ENCODE peak calls at places on chromosomes 11 and 22, in six cellular contexts. C, L, W, A, U and E are unnamed samples.

GRCh38 chr11:58216476-58216875 is 4.0 kb downstream of the OR1S1 start:
- DNase-seq in U (no peak), C (no peak), A (no peak), L (no peak), W (no peak), E (no peak)

GRCh38 chr22:39528681-39529486 is 3.7 kb downstream of the RPS19BP1 start:
- DNase-seq in A (peak; percentile 79), U (peak; percentile 98), W (peak; percentile 74), L (peak; percentile 95), C (peak; percentile 71), E (no peak)

GRCh38 chr11:20250644-20251247 is 90.5 kb upstream of the DBX1 start:
- DNase-seq in U (no peak), L (no peak), A (no peak), W (no peak), C (no peak), E (no peak)

GRCh38 chr11:35237860-35238715 is 99.1 kb downstream of the CD44 start:
- DNase-seq in U (no peak), W (no peak), A (no peak), L (no peak), C (peak; percentile 41), E (no peak)

GRCh38 chr11:73961321-73961720 is 10.5 kb downstream of the DNAJB13 start:
- DNase-seq in U (no peak), W (no peak), C (peak; percentile 44), A (no peak), L (no peak), E (no peak)

GRCh38 chr22:37242395-37242918 is 1.6 kb downstream of the RAC2 start:
- DNase-seq in A (no peak), W (no peak), L (peak; percentile 85), U (peak; percentile 92), C (peak; percentile 67), E (no peak)

GRCh38 chr22:36374603-36375024 is 13.2 kb downstream of the MYH9 start:
- DNase-seq in A (no peak), U (no peak), L (no peak), W (no peak), C (peak; percentile 96), E (no peak)

GRCh38 chr22:42270178-42270511 is 308 bp downstream of the TCF20 start:
- DNase-seq in A (no peak), C (no peak), U (no peak), L (no peak), W (no peak), E (no peak)

GRCh38 chr11:130071211-130071712 is 1.6 kb downstream of the APLP2 start:
- DNase-seq in U (no peak), L (no peak), A (no peak), W (no peak), C (peak; percentile 65), E (no peak)

GRCh38 chr11:27451528-27451927 is 21.1 kb downstream of the LGR4 start:
- DNase-seq in U (no peak), A (no peak), W (no peak), C (no peak), L (no peak), E (no peak)

GRCh38 chr22:19149047-19149883 is 827 bp downstream of the GSC2 start:
- DNase-seq in U (no peak), A (no peak), L (peak; percentile 61), C (no peak), W (no peak), E (no peak)

GRCh38 chr11:67274768-67275605 is 8.7 kb downstream of the GRK2 start:
- DNase-seq in L (peak; percentile 69), C (no peak), A (no peak), W (no peak), U (peak; percentile 84), E (no peak)

GRCh38 chr11:118448294-118448693 is 12.0 kb downstream of the KMT2A start:
- DNase-seq in A (no peak), L (no peak), C (peak; percentile 58), U (no peak), W (no peak), E (no peak)

GRCh38 chr11:68841718-68842426 is at the start of gene CPT1A:
- DNase-seq in W (peak; percentile 11), C (no peak), A (no peak), U (peak; percentile 95), L (peak; percentile 92), E (no peak)

GRCh38 chr22:38479096-38479840 is 11.4 kb downstream of the KDELR3 start:
- DNase-seq in U (no peak), C (no peak), A (no peak), W (no peak), L (no peak), E (no peak)

GRCh38 chr11:115379528-115379927 is 124.7 kb downstream of the CADM1 start:
- DNase-seq in L (no peak), A (no peak), W (no peak), C (no peak), U (no peak), E (no peak)

GRCh38 chr22:39155421-39155820 is 2.9 kb upstream of the CBX7 start:
- DNase-seq in A (no peak), W (no peak), C (no peak), L (no peak), U (no peak), E (no peak)

GRCh38 chr22:44331881-44332714 is 19.3 kb upstream of the SHISAL1 start:
- DNase-seq in U (no peak), C (no peak), W (no peak), A (no peak), L (no peak), E (no peak)

GRCh38 chr11:15698855-15699254 is 584.1 kb downstream of the INSC start:
- DNase-seq in W (no peak), C (no peak), U (no peak), A (no peak), L (no peak), E (peak; percentile 79)
- H3K4me3 ChIP-seq in W (no peak overlapping the region), C (no peak overlapping the region), U (no peak overlapping the region), A (no peak overlapping the region), L (no peak overlapping the region), E (no peak overlapping the region)

GRCh38 chr11:107018902-107019493 is 722 bp upstream of the GUCY1A2 start:
- DNase-seq in A (no peak), L (peak; percentile 77), W (peak; percentile 33), C (peak; percentile 41), U (peak; percentile 90), E (peak; percentile 88)
- H3K4me3 ChIP-seq in A (peak overlapping the region; percentile 49), L (peak overlapping the region; percentile 42), W (peak overlapping the region; percentile 47), C (no peak overlapping the region), U (peak overlapping the region; percentile 38), E (peak overlapping the region; percentile 49)

DNA sequence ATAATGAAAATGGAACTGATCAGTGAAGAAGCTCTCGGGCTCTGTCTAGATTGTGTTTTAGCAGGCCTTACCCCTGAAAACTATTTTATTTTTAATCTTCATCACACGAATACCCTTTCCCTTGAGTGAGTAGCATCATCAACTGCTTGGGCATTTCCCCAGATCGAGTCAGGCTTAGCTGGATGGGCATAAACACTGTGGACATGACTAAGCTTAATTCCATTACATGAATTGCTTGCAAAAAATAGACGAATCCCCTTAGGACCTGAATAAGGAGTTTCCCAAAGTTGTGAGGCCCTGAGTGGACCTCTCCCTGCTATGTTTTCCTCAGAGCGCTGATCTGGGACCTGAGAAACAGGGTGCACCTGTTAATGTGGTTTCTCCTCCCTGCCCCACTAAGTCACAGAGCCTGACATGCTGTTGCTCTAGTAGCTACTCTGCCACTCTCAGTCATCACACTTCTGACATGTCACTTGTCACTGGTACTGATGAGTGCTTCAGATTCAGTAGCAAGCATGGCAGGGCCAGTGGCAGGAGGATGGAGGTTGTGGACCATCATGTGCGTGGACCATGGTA is 53.5 kb downstream of the ENDOD1 start:
- DNase-seq in A (no peak), L (no peak), U (no peak), W (no peak), C (no peak), E (no peak)
- H3K4me3 ChIP-seq in A (no peak overlapping the region), L (no peak overlapping the region), U (no peak overlapping the region), W (no peak overlapping the region), C (no peak overlapping the region), E (no peak overlapping the region)

GRCh38 chr11:113814181-113814580 is 34.6 kb downstream of the CLDN25 start:
- DNase-seq in L (no peak), U (no peak), C (no peak), W (no peak), A (no peak), E (no peak)
- H3K4me3 ChIP-seq in L (no peak overlapping the region), U (no peak overlapping the region), C (no peak overlapping the region), W (no peak overlapping the region), A (no peak overlapping the region), E (no peak overlapping the region)

GRCh38 chr11:64675417-64676252 is 47.4 kb downstream of the NRXN2 start:
- DNase-seq in W (peak; percentile 83), U (peak; percentile 92), A (no peak), C (peak; percentile 76), L (no peak), E (no peak)

GRCh38 chr11:64676253-64676615 is 46.8 kb downstream of the NRXN2 start:
- DNase-seq in U (no peak), A (no peak), C (no peak), L (no peak), W (no peak), E (no peak)

GRCh38 chr11:64681171-64681570 is 41.8 kb downstream of the NRXN2 start:
- DNase-seq in A (no peak), L (no peak), C (no peak), U (no peak), W (no peak), E (no peak)

GRCh38 chr11:64674774-64675173 is 48.2 kb downstream of the NRXN2 start:
- DNase-seq in L (no peak), A (no peak), C (no peak), W (no peak), U (no peak), E (no peak)

GRCh38 chr11:64677441-64678023 is 45.5 kb downstream of the NRXN2 start:
- DNase-seq in L (no peak), C (no peak), W (no peak), U (no peak), A (no peak), E (no peak)
- H3K4me3 ChIP-seq in L (no peak overlapping the region), C (no peak overlapping the region), W (no peak overlapping the region), U (no peak overlapping the region), A (no peak overlapping the region), E (no peak overlapping the region)

GRCh38 chr11:2202071-2202899 is 30.7 kb upstream of the TH start:
- DNase-seq in C (peak; percentile 73), W (no peak), L (peak; percentile 84), U (peak; percentile 93), A (no peak), E (no peak)

GRCh38 chr11:2204361-2205213 is 33.0 kb upstream of the TH start:
- DNase-seq in L (peak; percentile 50), W (no peak), U (peak; percentile 82), C (no peak), A (no peak), E (no peak)

GRCh38 chr11:2203440-2204259 is 32.0 kb upstream of the TH start:
- DNase-seq in L (peak; percentile 60), W (no peak), U (peak; percentile 81), C (no peak), A (no peak), E (no peak)

GRCh38 chr11:2201542-2201941 is 29.9 kb upstream of the TH start:
- DNase-seq in L (no peak), W (no peak), U (no peak), C (no peak), A (no peak), E (no peak)

GRCh38 chr11:2202900-2203439 is 31.4 kb upstream of the TH start:
- DNase-seq in C (no peak), A (no peak), U (peak; percentile 82), L (peak; percentile 53), W (no peak), E (no peak)
- H3K4me3 ChIP-seq in C (no peak overlapping the region), A (no peak overlapping the region), U (no peak overlapping the region), L (no peak overlapping the region), W (no peak overlapping the region), E (no peak overlapping the region)